ENCODE peak calls at places on chromosomes 7 and 10, in six cellular contexts. I, P, E, S, J and B are unnamed samples.

GRCh38 chr7:133530682-133531081 is 277.8 kb downstream of the EXOC4 start:
- DNase-seq in I (no peak), P (no peak), E (no peak), S (peak), J (no peak), B (no peak)

GRCh38 chr7:88147949-88148348 is 71.9 kb downstream of the SRI start:
- DNase-seq in I (no peak), P (peak), E (no peak), S (no peak), J (no peak), B (no peak)

GRCh38 chr10:132774905-132775863 is 10.8 kb downstream of the NKX6-2 start:
- DNase-seq in I (no peak), P (no peak), E (peak), S (no peak), J (no peak), B (no peak)

GRCh38 chr10:11225935-11226334 is 208.3 kb downstream of the CELF2 start:
- DNase-seq in I (no peak), P (no peak), E (no peak), S (no peak), J (peak), B (no peak)

GRCh38 chr10:95655571-95656290 is 780 bp downstream of the ALDH18A1 start:
- DNase-seq in I (no peak), P (peak), E (no peak), S (peak), J (peak), B (peak)

GRCh38 chr10:50540069-50540825 is 83.5 kb downstream of the SGMS1 start:
- DNase-seq in I (no peak), P (no peak), E (no peak), S (peak), J (no peak), B (no peak)

GRCh38 chr10:17257466-17258321 is 29.7 kb downstream of the VIM start:
- DNase-seq in I (no peak), P (peak), E (peak), S (peak), J (peak), B (peak)

GRCh38 chr10:91592282-91593020 is 40.4 kb downstream of the PPP1R3C start:
- DNase-seq in I (no peak), P (no peak), E (no peak), S (no peak), J (no peak), B (no peak)

GRCh38 chr7:79933144-79933543 is 201.5 kb upstream of the GNAI1 start:
- DNase-seq in I (no peak), P (no peak), E (no peak), S (peak), J (peak), B (no peak)

GRCh38 chr10:11533328-11533781 is 78.1 kb downstream of the USP6NL start:
- DNase-seq in I (no peak), P (peak), E (no peak), S (peak), J (no peak), B (no peak)

GRCh38 chr10:69051303-69051702 is 36.6 kb upstream of the SRGN start:
- DNase-seq in I (no peak), P (no peak), E (no peak), S (peak), J (no peak), B (no peak)

GRCh38 chr7:25849361-25850184 is 302.4 kb upstream of the NFE2L3 start:
- DNase-seq in I (no peak), P (peak), E (no peak), S (peak), J (peak), B (no peak)

GRCh38 chr7:43942997-43943701 is 16.9 kb downstream of the UBE2D4 start:
- DNase-seq in I (no peak), P (peak), E (no peak), S (no peak), J (peak), B (no peak)

GRCh38 chr7:3991771-3992231 is 690.3 kb upstream of the FOXK1 start:
- DNase-seq in I (no peak), P (no peak), E (peak), S (no peak), J (peak), B (no peak)

GRCh38 chr10:44416021-44416758 is 31.3 kb upstream of the CXCL12 start:
- DNase-seq in I (no peak), P (no peak), E (peak), S (no peak), J (no peak), B (no peak)

DNA sequence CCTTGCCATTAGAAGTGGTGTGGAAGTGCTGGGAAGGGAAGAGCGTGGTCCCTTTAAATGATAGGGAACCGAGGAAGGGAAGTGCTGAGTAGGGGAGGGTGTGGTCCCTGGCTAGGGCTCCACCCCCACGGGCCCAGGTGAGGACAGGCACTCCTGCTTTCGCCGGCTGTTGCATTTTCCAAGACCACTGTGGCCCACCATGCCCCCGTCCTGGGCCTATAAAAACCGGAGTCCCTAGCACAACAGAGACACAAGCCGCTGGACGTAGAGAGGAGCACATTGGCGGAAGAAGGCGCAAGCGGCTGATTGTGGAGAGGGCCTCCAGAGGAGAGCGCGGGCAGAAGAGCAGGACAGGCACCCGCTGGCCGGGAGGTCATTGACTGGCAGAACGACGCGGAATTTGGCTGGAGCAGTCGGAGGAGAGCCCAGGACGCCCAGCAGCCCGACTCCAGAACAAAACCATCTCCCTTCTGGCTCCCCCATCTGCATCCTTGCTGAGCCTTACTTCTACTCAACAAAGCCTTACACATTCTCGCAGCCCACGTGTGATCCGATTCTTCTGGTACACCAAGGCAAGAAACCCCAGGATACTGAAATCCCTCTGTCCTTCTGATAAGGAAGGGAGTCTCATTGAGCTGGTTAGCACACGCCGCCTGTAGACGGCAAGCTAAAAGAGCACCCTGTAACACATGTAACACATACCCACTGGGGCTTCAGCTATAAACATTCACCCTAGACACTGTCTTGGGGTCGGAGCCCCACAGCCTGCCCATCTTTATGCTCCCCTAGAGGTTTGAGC is 146.2 kb upstream of the LYZL1 start:
- DNase-seq in I (no peak), P (peak), E (peak), S (no peak), J (no peak), B (no peak)
- H4K8ac ChIP-seq in I (peak), P (no peak), E (no peak), S (no peak), J (peak), B (peak)

GRCh38 chr10:124998624-124999291 is 56.8 kb downstream of the ZRANB1 start:
- DNase-seq in I (no peak), P (no peak), E (peak), S (no peak), J (no peak), B (no peak)
- H3K27ac ChIP-seq in I (no peak), P (no peak), E (no peak), S (no peak), J (no peak), B (no peak)

GRCh38 chr10:100130786-100131185 is 49.1 kb upstream of the CPN1 start:
- DNase-seq in I (no peak), P (no peak), E (no peak), S (no peak), J (no peak), B (no peak)
- H3K4me2 ChIP-seq in I (no peak), P (no peak), E (no peak), S (no peak), J (no peak), B (no peak)

GRCh38 chr7:16740623-16740953 is 13.0 kb upstream of the TSPAN13 start:
- DNase-seq in I (no peak), P (no peak), E (no peak), S (no peak), J (no peak), B (no peak)
- H4K8ac ChIP-seq in I (no peak), P (no peak), E (no peak), S (no peak), J (no peak), B (no peak)

GRCh38 chr10:86958831-86959736 is 685 bp downstream of the SNCG start:
- DNase-seq in I (no peak), P (peak), E (peak), S (peak), J (no peak), B (no peak)
- H3K27ac ChIP-seq in I (no peak), P (no peak), E (no peak), S (peak), J (no peak), B (peak)